ENCODE peak calls at places on chromosomes 7 and 10, in seven cellular contexts. K is cardiac muscle cell, J is lower lobe of right lung, Y is A549, P is mammary epithelial cell, T is fibroblast of lung, Q is coronary artery. O is an unnamed sample.

GRCh38 chr10:97648557-97649404 is 8.3 kb downstream of the PI4K2A start:
- DNase-seq in Q (no peak), T (peak; percentile 83), Y (peak; percentile 86), J (no peak), P (peak; percentile 92), K (peak; percentile 77), O (no peak)

GRCh38 chr7:87339373-87339897 is 6.0 kb upstream of the CROT start:
- DNase-seq in P (no peak), J (no peak), K (no peak), Q (no peak), T (no peak), Y (no peak), O (no peak)

GRCh38 chr10:3531670-3532069 is 253.3 kb downstream of the KLF6 start:
- DNase-seq in K (no peak), T (no peak), J (no peak), Y (no peak), Q (no peak), P (no peak), O (no peak)

GRCh38 chr7:41881313-41882130 is 178.6 kb upstream of the INHBA start:
- DNase-seq in P (no peak), J (peak; percentile 83), T (peak; percentile 39), Y (no peak), K (peak; percentile 48), Q (no peak), O (peak; percentile 56)

GRCh38 chr10:99944860-99945259 is 64.9 kb downstream of the DNMBP start:
- DNase-seq in K (no peak), T (no peak), Q (no peak), J (no peak), Y (no peak), P (no peak), O (no peak)

GRCh38 chr7:1758417-1758858 is 88.4 kb downstream of the ELFN1 start:
- DNase-seq in J (peak; percentile 46), P (peak; percentile 11), Q (no peak), Y (peak; percentile 40), T (peak; percentile 1), K (peak; percentile 40), O (peak; percentile 44)

GRCh38 chr10:31926765-31927596 is 1.6 kb downstream of the ARHGAP12 start:
- DNase-seq in P (peak; percentile 13), Y (no peak), K (no peak), Q (no peak), T (no peak), J (no peak), O (no peak)

GRCh38 chr7:40808409-40808942 is 673.7 kb downstream of the SUGCT start:
- DNase-seq in P (peak; percentile 67), Q (peak; percentile 87), K (peak; percentile 96), J (no peak), T (peak; percentile 85), Y (no peak), O (no peak)

GRCh38 chr10:3477683-3478082 is 305.1 kb upstream of the PITRM1 start:
- DNase-seq in Q (no peak), P (peak; percentile 94), Y (no peak), K (peak; percentile 89), T (peak; percentile 96), J (no peak), O (no peak)

GRCh38 chr7:98569606-98570337 is 47.3 kb upstream of the NPTX2 start:
- DNase-seq in Q (no peak), K (no peak), P (no peak), Y (no peak), J (no peak), T (no peak), O (no peak)

GRCh38 chr10:74107391-74107790 is 43.2 kb downstream of the AP3M1 start:
- DNase-seq in J (no peak), K (no peak), T (no peak), Y (no peak), Q (no peak), P (no peak), O (no peak)

GRCh38 chr7:129263168-129263567 is 38.3 kb downstream of the AHCYL2 start:
- DNase-seq in P (no peak), K (no peak), Y (no peak), T (no peak), Q (no peak), J (no peak), O (no peak)

GRCh38 chr10:112299456-112299855 is 16.3 kb downstream of the TECTB start:
- DNase-seq in K (no peak), Y (no peak), T (no peak), J (no peak), Q (no peak), P (no peak), O (no peak)

GRCh38 chr7:34849966-34850365 is 187.3 kb downstream of the DPY19L1 start:
- DNase-seq in K (no peak), T (no peak), Y (no peak), J (no peak), P (no peak), Q (no peak), O (no peak)

GRCh38 chr7:47537716-47538640 is 43.9 kb downstream of the TNS3 start:
- DNase-seq in Q (peak; percentile 70), Y (no peak), P (no peak), K (no peak), J (no peak), T (peak; percentile 57), O (no peak)

GRCh38 chr7:24200407-24200806 is 83.6 kb upstream of the NPY start:
- DNase-seq in Y (no peak), J (no peak), K (no peak), T (no peak), Q (no peak), P (no peak), O (no peak)

GRCh38 chr7:12152196-12152918 is 58.7 kb upstream of the TMEM106B start:
- DNase-seq in P (no peak), K (no peak), T (no peak), J (no peak), Y (no peak), Q (no peak), O (no peak)

GRCh38 chr7:30087371-30087770 is 47.4 kb upstream of the MTURN start:
- DNase-seq in K (no peak), J (no peak), T (no peak), Q (no peak), Y (no peak), P (no peak), O (no peak)

GRCh38 chr7:2864999-2865670 is 21.0 kb upstream of the GNA12 start:
- DNase-seq in J (peak; percentile 67), P (peak; percentile 44), Y (peak; percentile 78), Q (no peak), K (peak; percentile 75), T (peak; percentile 79), O (peak; percentile 76)

GRCh38 chr10:12969951-12970350 is 31.6 kb downstream of the CCDC3 start:
- DNase-seq in K (no peak), J (no peak), Y (no peak), P (no peak), T (peak; percentile 24), Q (no peak), O (no peak)

GRCh38 chr10:12965571-12965970 is 35.9 kb downstream of the CCDC3 start:
- DNase-seq in Y (no peak), P (no peak), J (no peak), Q (no peak), K (no peak), T (peak; percentile 55), O (no peak)

GRCh38 chr10:12960939-12961338 is 40.6 kb downstream of the CCDC3 start:
- DNase-seq in T (no peak), P (no peak), Y (no peak), K (no peak), J (no peak), Q (peak; percentile 76), O (no peak)

GRCh38 chr10:12961416-12961815 is 40.1 kb downstream of the CCDC3 start:
- DNase-seq in Q (peak; percentile 75), Y (no peak), P (no peak), K (no peak), J (no peak), T (no peak), O (no peak)

DNA sequence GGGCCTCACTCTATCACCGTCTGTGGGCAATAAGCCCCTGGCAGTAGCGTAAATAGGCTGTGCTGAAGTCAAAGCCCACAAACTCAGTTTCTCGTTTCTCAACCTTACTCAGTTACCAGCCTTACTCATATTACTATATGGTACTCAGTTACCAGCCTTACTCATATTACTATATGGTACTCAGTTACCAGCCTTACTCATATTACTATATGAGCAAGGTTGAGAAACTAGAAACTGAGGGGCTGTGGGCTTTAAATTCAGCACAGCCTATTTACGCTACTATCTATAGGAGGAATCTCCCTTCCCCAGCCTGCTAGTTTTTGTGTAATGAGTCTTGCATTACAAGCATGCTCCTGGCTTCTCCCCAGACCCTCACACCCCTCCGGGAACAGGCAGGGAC is 35.4 kb downstream of the CCDC3 start:
- DNase-seq in K (no peak), P (no peak), Q (no peak), T (no peak), Y (no peak), J (no peak), O (no peak)
- H3K4me3 ChIP-seq in K (no peak overlapping the region), P (no peak overlapping the region), Q (no peak overlapping the region), T (no peak overlapping the region), Y (no peak overlapping the region), J (no peak overlapping the region), O (no peak overlapping the region)

GRCh38 chr10:86968994-86969355 is 693 bp downstream of the ADIRF start:
- DNase-seq in T (no peak), K (no peak), J (no peak), P (no peak), Q (peak; percentile 74), Y (no peak), O (peak; percentile 22)
- H3K27ac ChIP-seq in T (peak overlapping the region; percentile 99), K (no peak overlapping the region), J (peak overlapping the region; percentile 99), P (peak overlapping the region; percentile 98), Q (peak overlapping the region; percentile 99), Y (no peak overlapping the region), O (peak overlapping the region; percentile 90)

GRCh38 chr10:93437946-93438795 is 44.0 kb downstream of the MYOF start:
- DNase-seq in Y (no peak), J (no peak), Q (no peak), K (peak; percentile 66), T (peak; percentile 44), P (peak; percentile 33), O (no peak)

GRCh38 chr10:93436577-93436976 is 45.6 kb downstream of the MYOF start:
- DNase-seq in T (peak; percentile 99), P (peak; percentile 77), K (peak; percentile 97), Y (no peak), Q (peak; percentile 88), J (no peak), O (peak; percentile 83)

GRCh38 chr10:93437000-93437945 is 44.9 kb downstream of the MYOF start:
- DNase-seq in T (peak; percentile 99), P (peak; percentile 97), Y (peak; percentile 89), Q (peak; percentile 95), J (peak; percentile 81), K (peak; percentile 99), O (peak; percentile 80)

GRCh38 chr10:93438796-93439253 is 43.3 kb downstream of the MYOF start:
- DNase-seq in P (peak; percentile 91), Q (no peak), Y (no peak), J (peak; percentile 66), K (peak; percentile 48), T (no peak), O (no peak)

DNA sequence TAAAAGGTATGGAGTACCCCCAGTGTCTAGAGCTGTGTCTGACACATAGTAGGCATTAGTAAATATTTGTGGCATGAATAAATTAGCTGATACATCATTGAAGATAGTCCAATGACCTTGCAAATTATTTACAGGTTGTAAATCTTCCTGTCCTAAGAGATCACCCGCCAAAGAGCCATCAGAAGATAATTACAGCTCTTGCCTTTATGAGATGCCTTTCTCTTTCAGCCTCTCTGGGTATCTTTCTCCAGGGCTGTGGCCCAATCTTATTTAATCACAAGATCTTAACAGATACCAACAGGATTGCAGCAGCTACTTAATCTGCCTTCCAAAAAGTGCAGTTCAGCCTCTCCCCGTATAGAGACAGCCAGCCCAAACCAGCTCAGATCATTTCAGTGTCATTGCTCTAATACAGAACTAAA is 41.5 kb downstream of the MYOF start:
- DNase-seq in Q (no peak), Y (no peak), K (no peak), T (peak; percentile 59), J (no peak), P (no peak), O (no peak)
- H3K4me3 ChIP-seq in Q (no peak overlapping the region), Y (no peak overlapping the region), K (no peak overlapping the region), T (no peak overlapping the region), J (no peak overlapping the region), P (no peak overlapping the region), O (no peak overlapping the region)

GRCh38 chr7:25564980-25565379 is 336.7 kb upstream of the NPVF start:
- DNase-seq in Q (no peak), Y (no peak), K (peak; percentile 30), P (no peak), T (no peak), J (no peak), O (peak; percentile 59)
- H3K27ac ChIP-seq in Q (peak overlapping the region; percentile 72), Y (no peak overlapping the region), K (no peak overlapping the region), P (no peak overlapping the region), T (no peak overlapping the region), J (no peak overlapping the region), O (no peak overlapping the region)

O was measured in right cardiac atrium.